ENCODE peak calls at places on chromosomes 11 and 22, in ten cellular contexts. One of them, this sample, is unnamed.

GRCh38 chr11:64605248-64605560 is 14.2 kb downstream of the SLC22A12 start:
- DNase-seq in sciatic nerve: no peak
- DNase-seq in NCI-H460: no peak
- DNase-seq in SW480: no peak
- DNase-seq in NCI-H1092: no peak
- DNase-seq in aorta: no peak
- DNase-seq in cardiac muscle cell: no peak
- DNase-seq in HFFc6: no peak
- DNase-seq in left ventricle myocardium inferior: no peak
- DNase-seq in T-helper 2 cell: no peak
- DNase-seq in this sample: no peak

GRCh38 chr11:4672470-4672869 is 25.2 kb downstream of the OR51E2 start:
- DNase-seq in sciatic nerve: no peak
- DNase-seq in NCI-H460: no peak
- DNase-seq in SW480: peak
- DNase-seq in NCI-H1092: no peak
- DNase-seq in aorta: no peak
- DNase-seq in cardiac muscle cell: peak
- DNase-seq in HFFc6: no peak
- DNase-seq in left ventricle myocardium inferior: no peak
- DNase-seq in T-helper 2 cell: no peak
- DNase-seq in this sample: no peak

GRCh38 chr11:19315511-19315910 is 74.8 kb upstream of the E2F8 start:
- DNase-seq in sciatic nerve: no peak
- DNase-seq in NCI-H460: no peak
- DNase-seq in SW480: no peak
- DNase-seq in NCI-H1092: no peak
- DNase-seq in aorta: no peak
- DNase-seq in cardiac muscle cell: no peak
- DNase-seq in HFFc6: no peak
- DNase-seq in left ventricle myocardium inferior: no peak
- DNase-seq in T-helper 2 cell: no peak
- DNase-seq in this sample: no peak

GRCh38 chr22:39155421-39155820 is 2.9 kb upstream of the CBX7 start:
- DNase-seq in sciatic nerve: peak
- DNase-seq in NCI-H460: no peak
- DNase-seq in SW480: no peak
- DNase-seq in NCI-H1092: no peak
- DNase-seq in aorta: no peak
- DNase-seq in cardiac muscle cell: no peak
- DNase-seq in HFFc6: no peak
- DNase-seq in left ventricle myocardium inferior: no peak
- DNase-seq in T-helper 2 cell: no peak
- DNase-seq in this sample: no peak

GRCh38 chr11:112884012-112884767 is 77.0 kb upstream of the NCAM1 start:
- DNase-seq in sciatic nerve: no peak
- DNase-seq in NCI-H460: no peak
- DNase-seq in SW480: peak
- DNase-seq in NCI-H1092: no peak
- DNase-seq in aorta: no peak
- DNase-seq in cardiac muscle cell: no peak
- DNase-seq in HFFc6: no peak
- DNase-seq in left ventricle myocardium inferior: no peak
- DNase-seq in T-helper 2 cell: no peak
- DNase-seq in this sample: no peak

GRCh38 chr11:45368697-45369096 is 82.6 kb upstream of the SYT13 start:
- DNase-seq in sciatic nerve: no peak
- DNase-seq in NCI-H460: no peak
- DNase-seq in SW480: no peak
- DNase-seq in NCI-H1092: no peak
- DNase-seq in aorta: no peak
- DNase-seq in cardiac muscle cell: no peak
- DNase-seq in HFFc6: no peak
- DNase-seq in left ventricle myocardium inferior: no peak
- DNase-seq in T-helper 2 cell: no peak
- DNase-seq in this sample: no peak

GRCh38 chr11:37948258-37948657 is 1350.2 kb upstream of the RAG2 start:
- DNase-seq in sciatic nerve: no peak
- DNase-seq in NCI-H460: no peak
- DNase-seq in SW480: no peak
- DNase-seq in NCI-H1092: no peak
- DNase-seq in aorta: no peak
- DNase-seq in cardiac muscle cell: no peak
- DNase-seq in HFFc6: no peak
- DNase-seq in left ventricle myocardium inferior: no peak
- DNase-seq in T-helper 2 cell: no peak
- DNase-seq in this sample: no peak

GRCh38 chr11:15859411-15859810 is 496.9 kb downstream of the SOX6 start:
- DNase-seq in sciatic nerve: no peak
- DNase-seq in NCI-H460: no peak
- DNase-seq in SW480: no peak
- DNase-seq in NCI-H1092: no peak
- DNase-seq in aorta: no peak
- DNase-seq in cardiac muscle cell: no peak
- DNase-seq in HFFc6: no peak
- DNase-seq in left ventricle myocardium inferior: no peak
- DNase-seq in T-helper 2 cell: no peak
- DNase-seq in this sample: no peak

GRCh38 chr11:119169272-119169719 is 771 bp downstream of the NLRX1 start:
- DNase-seq in sciatic nerve: no peak
- DNase-seq in NCI-H460: no peak
- DNase-seq in SW480: no peak
- DNase-seq in NCI-H1092: no peak
- DNase-seq in aorta: peak
- DNase-seq in cardiac muscle cell: peak
- DNase-seq in HFFc6: no peak
- DNase-seq in left ventricle myocardium inferior: peak
- DNase-seq in T-helper 2 cell: no peak
- DNase-seq in this sample: no peak

GRCh38 chr22:37249946-37250345 is 5.9 kb upstream of the RAC2 start:
- DNase-seq in sciatic nerve: no peak
- DNase-seq in NCI-H460: no peak
- DNase-seq in SW480: no peak
- DNase-seq in NCI-H1092: no peak
- DNase-seq in aorta: peak
- DNase-seq in cardiac muscle cell: no peak
- DNase-seq in HFFc6: no peak
- DNase-seq in left ventricle myocardium inferior: no peak
- DNase-seq in T-helper 2 cell: no peak
- DNase-seq in this sample: no peak

GRCh38 chr11:110251837-110252236 is 44.6 kb downstream of the RDX start:
- DNase-seq in sciatic nerve: no peak
- DNase-seq in NCI-H460: peak
- DNase-seq in SW480: no peak
- DNase-seq in NCI-H1092: no peak
- DNase-seq in aorta: no peak
- DNase-seq in cardiac muscle cell: peak
- DNase-seq in HFFc6: peak
- DNase-seq in left ventricle myocardium inferior: no peak
- DNase-seq in T-helper 2 cell: no peak
- DNase-seq in this sample: no peak

GRCh38 chr22:47160141-47160541 is 397.7 kb downstream of the TBC1D22A start:
- DNase-seq in sciatic nerve: no peak
- DNase-seq in NCI-H460: no peak
- DNase-seq in SW480: no peak
- DNase-seq in NCI-H1092: no peak
- DNase-seq in aorta: peak
- DNase-seq in cardiac muscle cell: no peak
- DNase-seq in HFFc6: no peak
- DNase-seq in left ventricle myocardium inferior: no peak
- DNase-seq in T-helper 2 cell: peak
- DNase-seq in this sample: no peak

GRCh38 chr11:8386134-8386864 is 122.6 kb upstream of the LMO1 start:
- DNase-seq in sciatic nerve: no peak
- DNase-seq in NCI-H460: no peak
- DNase-seq in SW480: no peak
- DNase-seq in NCI-H1092: no peak
- DNase-seq in aorta: no peak
- DNase-seq in cardiac muscle cell: no peak
- DNase-seq in HFFc6: no peak
- DNase-seq in left ventricle myocardium inferior: no peak
- DNase-seq in T-helper 2 cell: no peak
- DNase-seq in this sample: no peak

GRCh38 chr11:439315-440064 is 2.3 kb downstream of the ANO9 start:
- DNase-seq in sciatic nerve: no peak
- DNase-seq in NCI-H460: no peak
- DNase-seq in SW480: no peak
- DNase-seq in NCI-H1092: no peak
- DNase-seq in aorta: peak
- DNase-seq in cardiac muscle cell: no peak
- DNase-seq in HFFc6: no peak
- DNase-seq in left ventricle myocardium inferior: no peak
- DNase-seq in T-helper 2 cell: no peak
- DNase-seq in this sample: no peak

GRCh38 chr11:60957188-60957587 is 5.2 kb upstream of the SLC15A3 start:
- DNase-seq in sciatic nerve: no peak
- DNase-seq in NCI-H460: no peak
- DNase-seq in SW480: no peak
- DNase-seq in NCI-H1092: no peak
- DNase-seq in aorta: peak
- DNase-seq in cardiac muscle cell: peak
- DNase-seq in HFFc6: peak
- DNase-seq in left ventricle myocardium inferior: no peak
- DNase-seq in T-helper 2 cell: no peak
- DNase-seq in this sample: no peak

GRCh38 chr11:20912046-20912821 is 242.8 kb downstream of the NELL1 start:
- DNase-seq in sciatic nerve: no peak
- DNase-seq in NCI-H460: no peak
- DNase-seq in SW480: no peak
- DNase-seq in NCI-H1092: no peak
- DNase-seq in aorta: no peak
- DNase-seq in cardiac muscle cell: no peak
- DNase-seq in HFFc6: no peak
- DNase-seq in left ventricle myocardium inferior: no peak
- DNase-seq in T-helper 2 cell: no peak
- DNase-seq in this sample: no peak